ENCODE peak calls at places on chromosomes 1 and 21, in seven cellular contexts. Z is foreskin fibroblast; I is SK-MEL-5; V is hepatic stellate cell; Q is stimulated activated CD4-positive, alpha-beta T cell treated with anti-CD3 and anti-CD28 coated beads, Interleukin-2, amount 100 ng/mL, for 24 hours; R is right atrium auricular region; U is HCEC 1CT. L is an unnamed sample.

GRCh38 chr1:93033785-93034184 is 45.3 kb upstream of the MTF2 start:
- DNase-seq in R (no peak), U (no peak), I (no peak), Z (no peak), V (no peak), Q (no peak), L (no peak)

GRCh38 chr1:107724648-107725047 is 240.3 kb downstream of the VAV3 start:
- DNase-seq in U (no peak), V (no peak), Z (peak; percentile 36), R (no peak), I (no peak), Q (no peak), L (no peak)

GRCh38 chr1:203439086-203439620 is 36.5 kb upstream of the PRELP start:
- DNase-seq in R (no peak), Z (no peak), V (no peak), U (no peak), Q (no peak), I (no peak), L (no peak)

GRCh38 chr21:42142141-42142540 is 71.0 kb downstream of the UMODL1 start:
- DNase-seq in V (no peak), U (no peak), I (no peak), R (no peak), Q (no peak), Z (no peak), L (no peak)

GRCh38 chr1:54153548-54154439 is 994 bp upstream of the CDCP2 start:
- DNase-seq in V (peak; percentile 69), U (peak; percentile 29), Q (no peak), R (peak; percentile 84), I (no peak), Z (peak; percentile 85), L (peak; percentile 64)

GRCh38 chr1:9643351-9644256 is 7.9 kb upstream of the PIK3CD start:
- DNase-seq in Z (no peak), R (no peak), Q (no peak), V (no peak), I (no peak), U (no peak), L (no peak)

GRCh38 chr1:197924516-197925123 is 7.4 kb downstream of the LHX9 start:
- DNase-seq in Z (peak; percentile 75), R (no peak), I (peak; percentile 74), U (peak; percentile 57), V (no peak), Q (no peak), L (peak; percentile 46)

GRCh38 chr1:159012495-159012894 is 2.8 kb downstream of the IFI16 start:
- DNase-seq in Z (peak; percentile 32), R (no peak), U (peak; percentile 24), I (peak; percentile 78), V (no peak), Q (peak; percentile 61), L (peak; percentile 42)

GRCh38 chr1:46133946-46134345 is 1.5 kb upstream of the PIK3R3 start:
- DNase-seq in R (no peak), I (no peak), V (no peak), Z (no peak), Q (no peak), U (no peak), L (no peak)

GRCh38 chr1:232029297-232029696 is 402.7 kb downstream of the DISC1 start:
- DNase-seq in I (no peak), R (no peak), U (no peak), Q (no peak), Z (no peak), V (no peak), L (no peak)

GRCh38 chr1:55244476-55245109 is 29.4 kb upstream of the USP24 start:
- DNase-seq in V (peak; percentile 29), R (no peak), U (peak; percentile 51), Z (peak; percentile 51), Q (no peak), I (no peak), L (peak; percentile 34)

GRCh38 chr1:90114521-90115141 is 119.7 kb downstream of the ZNF326 start:
- DNase-seq in I (peak; percentile 73), V (peak; percentile 6), U (peak; percentile 48), R (no peak), Q (no peak), Z (peak; percentile 53), L (peak; percentile 33)

GRCh38 chr1:31689821-31690220 is 14.0 kb downstream of the COL16A1 start:
- DNase-seq in I (peak; percentile 40), Z (peak; percentile 96), R (no peak), V (peak; percentile 97), U (peak; percentile 97), Q (no peak), L (peak; percentile 88)

GRCh38 chr1:68049941-68050878 is at the start of gene DIRAS3:
- DNase-seq in U (peak; percentile 57), Z (peak; percentile 67), V (no peak), Q (no peak), I (no peak), R (no peak), L (peak; percentile 54)

GRCh38 chr1:151993084-151993733 is 450 bp downstream of the S100A10 start:
- DNase-seq in Q (peak; percentile 46), I (no peak), U (peak; percentile 34), V (no peak), Z (peak; percentile 58), R (no peak), L (no peak)

GRCh38 chr1:233294991-233295774 is at the start of gene PCNX2:
- DNase-seq in Q (peak; percentile 75), U (peak; percentile 61), V (peak; percentile 65), R (no peak), I (peak; percentile 34), Z (peak; percentile 74), L (peak; percentile 47)

GRCh38 chr1:63635681-63636080 is 42.5 kb downstream of the PGM1 start:
- DNase-seq in U (no peak), I (no peak), R (no peak), Z (peak; percentile 50), V (no peak), Q (no peak), L (peak; percentile 68)

GRCh38 chr1:86913399-86913895 is 479 bp downstream of the SELENOF start:
- DNase-seq in R (no peak), Z (peak; percentile 46), Q (peak; percentile 39), U (peak; percentile 37), V (peak; percentile 6), I (peak; percentile 24), L (no peak)

GRCh38 chr1:28326505-28326904 is 2.3 kb upstream of the MED18 start:
- DNase-seq in R (no peak), Z (no peak), I (no peak), Q (no peak), V (no peak), U (no peak), L (no peak)

L was measured in fibroblast of lung.